ENCODE peak calls at places on chromosomes 2 and 18, in five cellular contexts. A, W, H, G and C are unnamed samples.

GRCh38 chr2:128362889-128363228 is 44.2 kb upstream of the HS6ST1 start:
- DNase-seq in A (no peak), W (no peak), H (peak; percentile 61), G (no peak), C (no peak)

GRCh38 chr2:16682431-16683130 is 16.9 kb upstream of the CYRIA start:
- DNase-seq in A (no peak), W (no peak), H (no peak), G (no peak), C (no peak)

GRCh38 chr2:233443511-233444183 is 89.4 kb downstream of the DGKD start:
- DNase-seq in A (no peak), W (peak; percentile 74), H (peak; percentile 63), G (peak; percentile 78), C (peak; percentile 76)

GRCh38 chr18:21362921-21363320 is 120.9 kb downstream of the GREB1L start:
- DNase-seq in A (no peak), W (no peak), H (no peak), G (no peak), C (no peak)

GRCh38 chr2:233081731-233082221 is 21.6 kb downstream of the INPP5D start:
- DNase-seq in A (no peak), W (no peak), H (no peak), G (no peak), C (no peak)

GRCh38 chr2:209322041-209322440 is 101.8 kb upstream of the MAP2 start:
- DNase-seq in A (no peak), W (no peak), H (no peak), G (no peak), C (no peak)

GRCh38 chr18:32326450-32327309 is 136.8 kb downstream of the MEP1B start:
- DNase-seq in A (no peak), W (no peak), H (no peak), G (no peak), C (no peak)

GRCh38 chr2:85579266-85579935 is 2.0 kb downstream of the VAMP8 start:
- DNase-seq in A (no peak), W (no peak), H (no peak), G (no peak), C (no peak)

GRCh38 chr2:85865539-85866164 is 23.1 kb downstream of the ST3GAL5 start:
- DNase-seq in A (no peak), W (no peak), H (no peak), G (no peak), C (no peak)

GRCh38 chr2:189933911-189934399 is 128.6 kb downstream of the MSTN start:
- DNase-seq in A (no peak), W (no peak), H (no peak), G (no peak), C (no peak)

GRCh38 chr18:36408606-36409005 is 111.1 kb downstream of the FHOD3 start:
- DNase-seq in A (no peak), W (no peak), H (no peak), G (no peak), C (no peak)

GRCh38 chr2:239830066-239830717 is 194.9 kb downstream of the NDUFA10 start:
- DNase-seq in A (peak; percentile 75), W (no peak), H (peak; percentile 12), G (no peak), C (peak; percentile 48)

GRCh38 chr2:206212673-206213513 is 53.2 kb downstream of the EEF1B2 start:
- DNase-seq in A (no peak), W (no peak), H (no peak), G (no peak), C (no peak)

GRCh38 chr2:26562811-26563645 is 78.1 kb downstream of the CIB4 start:
- DNase-seq in A (peak; percentile 83), W (no peak), H (peak; percentile 5), G (no peak), C (no peak)

GRCh38 chr2:166610180-166610919 is 116.3 kb upstream of the SCN7A start:
- DNase-seq in A (no peak), W (no peak), H (no peak), G (peak; percentile 11), C (no peak)

GRCh38 chr2:156537147-156537546 is 101.0 kb downstream of the GPD2 start:
- DNase-seq in A (no peak), W (no peak), H (no peak), G (no peak), C (no peak)

GRCh38 chr18:75202976-75203375 is 6.0 kb downstream of the PTGR3 start:
- DNase-seq in A (no peak), W (no peak), H (no peak), G (no peak), C (no peak)

GRCh38 chr2:109173311-109174171 is 44.5 kb downstream of the SH3RF3 start:
- DNase-seq in A (no peak), W (no peak), H (no peak), G (peak; percentile 72), C (no peak)

GRCh38 chr2:127208313-127208712 is 11.8 kb downstream of the CYP27C1 start:
- DNase-seq in A (no peak), W (no peak), H (no peak), G (no peak), C (peak; percentile 67)

GRCh38 chr2:162475661-162476060 is 131.7 kb downstream of the GCA start:
- DNase-seq in A (no peak), W (no peak), H (no peak), G (no peak), C (no peak)

GRCh38 chr2:82599021-82599420 is 1860.1 kb downstream of the SUCLG1 start:
- DNase-seq in A (no peak), W (no peak), H (no peak), G (no peak), C (no peak)

GRCh38 chr2:147108553-147108952 is 736.3 kb upstream of the ACVR2A start:
- DNase-seq in A (no peak), W (no peak), H (no peak), G (no peak), C (no peak)

GRCh38 chr2:10243926-10244270 is 58.8 kb upstream of the HPCAL1 start:
- DNase-seq in A (no peak), W (no peak), H (no peak), G (no peak), C (no peak)

GRCh38 chr18:31176531-31176930 is 13.9 kb upstream of the DSC1 start:
- DNase-seq in A (no peak), W (no peak), H (no peak), G (no peak), C (no peak)

GRCh38 chr2:47043142-47043890 is 111.8 kb downstream of the STPG4 start:
- DNase-seq in A (no peak), W (no peak), H (no peak), G (peak; percentile 59), C (no peak)

GRCh38 chr2:227933891-227934290 is 62.5 kb downstream of the DAW1 start:
- DNase-seq in A (no peak), W (no peak), H (no peak), G (no peak), C (no peak)

GRCh38 chr2:171792157-171792556 is 101.9 kb downstream of the SLC25A12 start:
- DNase-seq in A (no peak), W (no peak), H (no peak), G (no peak), C (no peak)

GRCh38 chr2:28469947-28470585 is 25.8 kb upstream of the PLB1 start:
- DNase-seq in A (no peak), W (no peak), H (no peak), G (no peak), C (no peak)

GRCh38 chr2:28470759-28471158 is 25.1 kb upstream of the PLB1 start:
- DNase-seq in A (no peak), W (no peak), H (no peak), G (no peak), C (no peak)

GRCh38 chr2:28471701-28472236 is 24.1 kb upstream of the PLB1 start:
- DNase-seq in A (no peak), W (no peak), H (no peak), G (no peak), C (no peak)

GRCh38 chr2:28469304-28469703 is 26.6 kb upstream of the PLB1 start:
- DNase-seq in A (no peak), W (no peak), H (no peak), G (no peak), C (no peak)

DNA sequence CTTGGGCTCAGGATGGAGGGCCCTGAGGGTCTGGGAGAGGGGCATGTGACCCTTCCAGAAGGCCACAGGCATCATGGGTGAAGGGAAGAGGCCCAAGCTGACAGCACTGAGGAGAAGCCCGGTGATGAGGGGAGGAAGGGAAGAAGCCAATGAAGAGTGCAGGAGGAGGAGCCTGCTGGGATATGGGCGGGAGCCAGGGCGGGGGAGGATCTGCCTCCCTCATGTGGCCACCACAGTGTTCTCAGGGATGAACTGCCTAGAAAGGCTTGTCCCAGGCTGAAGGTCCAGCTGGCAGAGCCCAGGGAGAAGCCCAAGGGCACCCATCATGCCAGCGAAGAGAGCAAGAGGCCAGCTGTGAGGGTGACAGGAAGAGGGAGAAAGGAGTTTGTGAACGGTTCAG is 24.6 kb upstream of the PLB1 start:
- DNase-seq in A (no peak), W (no peak), H (no peak), G (no peak), C (no peak)
- TF ChIP-seq CTCF in A (no peak), W (no peak), H (no peak), G (no peak), C (no peak)

GRCh38 chr2:70140978-70141753 is 49.7 kb downstream of the C2orf42 start:
- DNase-seq in A (no peak), W (peak; percentile 46), H (peak; percentile 37), G (no peak), C (no peak)

GRCh38 chr2:70141754-70142589 is 48.8 kb downstream of the C2orf42 start:
- DNase-seq in A (peak; percentile 87), W (peak; percentile 48), H (no peak), G (no peak), C (no peak)

GRCh38 chr2:70143314-70144150 is 47.3 kb downstream of the C2orf42 start:
- DNase-seq in A (no peak), W (peak; percentile 47), H (no peak), G (no peak), C (no peak)

GRCh38 chr2:70144443-70145167 is 46.2 kb downstream of the C2orf42 start:
- DNase-seq in A (no peak), W (no peak), H (no peak), G (no peak), C (no peak)

DNA sequence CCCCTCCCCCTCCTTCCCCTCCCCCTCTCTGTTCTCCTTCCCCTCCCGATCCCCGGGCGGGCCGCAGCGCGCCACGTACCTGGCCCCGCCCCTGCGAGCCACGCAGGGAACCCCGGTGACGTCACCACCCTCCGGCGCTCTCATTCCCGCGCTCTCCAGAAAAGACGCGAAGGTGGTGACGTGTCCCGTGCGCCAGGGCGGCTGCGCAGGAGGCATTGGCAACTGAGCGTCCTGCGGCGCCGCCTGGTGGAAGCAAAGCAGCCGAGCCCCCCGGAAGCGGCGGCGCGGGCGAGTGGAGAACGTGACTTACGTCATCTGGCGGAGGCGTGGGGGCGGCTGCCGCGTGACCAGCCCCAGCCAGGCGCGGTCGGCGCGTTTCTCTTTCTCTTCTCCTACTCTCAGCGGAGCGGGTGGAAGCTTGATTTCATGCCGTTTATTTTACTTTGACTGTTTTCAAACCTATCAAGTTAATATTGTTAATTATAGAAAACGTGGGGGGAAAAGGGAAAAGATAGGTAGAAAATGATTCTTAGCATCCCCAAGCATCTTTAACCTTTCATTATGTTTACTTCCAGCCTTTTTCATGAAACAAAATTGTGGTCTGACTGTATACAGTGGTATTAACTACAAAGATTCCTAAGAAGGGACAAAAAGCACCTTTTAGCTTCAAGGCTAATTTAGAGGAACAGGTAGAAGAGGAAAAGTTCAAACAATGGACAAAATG is 48.1 kb downstream of the C2orf42 start:
- DNase-seq in A (peak; percentile 100), W (peak; percentile 100), H (peak; percentile 100), G (peak; percentile 100), C (peak; percentile 100)
- TF ChIP-seq CTCF in A (peak; percentile 97), W (peak; percentile 89), H (peak; percentile 94), G (peak; percentile 96), C (peak; percentile 95)

GRCh38 chr2:124810132-124810531 is 785.0 kb downstream of the CNTNAP5 start:
- DNase-seq in A (no peak), W (no peak), H (no peak), G (no peak), C (no peak)
- TF ChIP-seq CTCF in A (no peak), W (no peak), H (no peak), G (peak; percentile 42), C (peak; percentile 64)

GRCh38 chr18:66819235-66819634 is 215.3 kb upstream of the CDH19 start:
- DNase-seq in A (no peak), W (no peak), H (no peak), G (no peak), C (no peak)
- TF ChIP-seq CTCF in A (peak; percentile 20), W (no peak), H (peak; percentile 43), G (no peak), C (peak; percentile 64)